ENCODE peak calls at places on chromosome 12, in six cellular contexts. U is NCI-H2081; Q is T-helper 1 cell; M is CD4-positive, alpha-beta T cell; C is Daoy; J is dermis blood vessel endothelial cell. N is an unnamed sample.

GRCh38 chr12:117587646-117588287 is 226.3 kb upstream of the NOS1 start:
- DNase-seq in U (peak; percentile 45), Q (peak; percentile 8), M (no peak), C (peak; percentile 59), J (peak; percentile 76), N (peak; percentile 56)

GRCh38 chr12:26940820-26941219 is 2.5 kb downstream of the FGFR1OP2 start:
- DNase-seq in U (no peak), Q (peak; percentile 15), M (no peak), C (peak; percentile 11), J (peak; percentile 33), N (no peak)

GRCh38 chr12:113647048-113647447 is 175.4 kb upstream of the LHX5 start:
- DNase-seq in U (no peak), Q (no peak), M (no peak), C (peak; percentile 23), J (no peak), N (no peak)

GRCh38 chr12:26906704-26907103 is 31.1 kb downstream of the INTS13 start:
- DNase-seq in U (peak; percentile 37), Q (no peak), M (no peak), C (no peak), J (no peak), N (no peak)

GRCh38 chr12:28034271-28034670 is 61.7 kb upstream of the PTHLH start:
- DNase-seq in U (no peak), Q (no peak), M (no peak), C (no peak), J (no peak), N (no peak)

GRCh38 chr12:34287986-34288962 is 266.0 kb downstream of the ALG10 start:
- DNase-seq in U (no peak), Q (no peak), M (no peak), C (no peak), J (no peak), N (no peak)

GRCh38 chr12:63870838-63871237 is 26.3 kb downstream of the SRGAP1 start:
- DNase-seq in U (no peak), Q (no peak), M (no peak), C (no peak), J (no peak), N (no peak)

GRCh38 chr12:48853228-48853688 is 1.3 kb upstream of the DDX23 start:
- DNase-seq in U (peak; percentile 88), Q (peak; percentile 87), M (peak; percentile 89), C (peak; percentile 86), J (peak; percentile 96), N (peak; percentile 90)

GRCh38 chr12:96466939-96467751 is 22.2 kb upstream of the CFAP54 start:
- DNase-seq in U (no peak), Q (no peak), M (no peak), C (peak; percentile 60), J (peak; percentile 74), N (no peak)

GRCh38 chr12:91926810-91927209 is 218.8 kb downstream of the BTG1 start:
- DNase-seq in U (peak; percentile 80), Q (no peak), M (no peak), C (no peak), J (peak; percentile 72), N (no peak)

GRCh38 chr12:104680070-104680469 is 223.3 kb downstream of the CHST11 start:
- DNase-seq in U (peak; percentile 29), Q (no peak), M (peak; percentile 17), C (no peak), J (peak; percentile 43), N (no peak)

GRCh38 chr12:92039048-92039447 is 106.6 kb downstream of the BTG1 start:
- DNase-seq in U (peak; percentile 9), Q (no peak), M (no peak), C (no peak), J (peak; percentile 33), N (no peak)

GRCh38 chr12:116384629-116385485 is 107.4 kb upstream of the MED13L start:
- DNase-seq in U (no peak), Q (no peak), M (no peak), C (peak; percentile 64), J (peak; percentile 61), N (no peak)

GRCh38 chr12:19848426-19848825 is 409.1 kb downstream of the AEBP2 start:
- DNase-seq in U (no peak), Q (no peak), M (no peak), C (no peak), J (no peak), N (no peak)

GRCh38 chr12:84166812-84167211 is 745.8 kb downstream of the SLC6A15 start:
- DNase-seq in U (no peak), Q (no peak), M (no peak), C (no peak), J (no peak), N (no peak)